ENCODE peak calls at places on chromosomes 2 and 18, in six cellular contexts. K is Calu3, H is nephron progenitor cell, U is pancreas, D is T follicular helper cell, I is A549. L is an unnamed sample.

GRCh38 chr2:128041561-128041960 is 13.7 kb upstream of the SAP130 start:
- DNase-seq in K (no peak), H (no peak), U (no peak), D (no peak), I (no peak), L (no peak)

GRCh38 chr2:183348492-183348891 is 224.2 kb downstream of the NUP35 start:
- DNase-seq in I (no peak), K (no peak), H (no peak), U (no peak), D (no peak), L (no peak)

GRCh38 chr18:49041677-49042570 is 91.2 kb upstream of the SMAD7 start:
- DNase-seq in D (peak), H (no peak), K (peak), I (no peak), U (no peak), L (peak)

GRCh38 chr2:241810304-241811208 is 1.6 kb downstream of the NEU4 start:
- DNase-seq in I (no peak), U (peak), K (no peak), H (peak), D (no peak), L (peak)

GRCh38 chr18:25229858-25230257 is 122.1 kb downstream of the ZNF521 start:
- DNase-seq in I (no peak), U (no peak), K (no peak), D (no peak), H (no peak), L (no peak)

GRCh38 chr2:144111443-144111842 is 408.5 kb downstream of the ZEB2 start:
- DNase-seq in D (no peak), I (no peak), H (no peak), K (no peak), U (no peak), L (no peak)

GRCh38 chr18:31097666-31098065 is 4.6 kb downstream of the DSC2 start:
- DNase-seq in I (no peak), H (no peak), D (no peak), U (no peak), K (no peak), L (no peak)

GRCh38 chr2:196275646-196276352 is 104.4 kb upstream of the STK17B start:
- DNase-seq in K (no peak), I (no peak), D (no peak), U (no peak), H (no peak), L (no peak)

GRCh38 chr2:31213883-31214637 is 3.3 kb downstream of the CAPN14 start:
- DNase-seq in I (no peak), D (no peak), U (no peak), K (no peak), H (no peak), L (no peak)

GRCh38 chr18:54880706-54881105 is 52.4 kb downstream of the RAB27B start:
- DNase-seq in K (no peak), I (peak), D (no peak), U (no peak), H (no peak), L (no peak)

L was measured in H7.